ENCODE peak calls at places on chromosome 2, in four cellular contexts. S, W, M and N are unnamed samples.

GRCh38 chr2:120856421-120856862 is 120.8 kb downstream of the GLI2 start:
- DNase-seq in M (no peak), W (no peak), S (peak), N (peak)

GRCh38 chr2:38912619-38913018 is 22.9 kb downstream of the ARHGEF33 start:
- DNase-seq in M (no peak), S (no peak), W (no peak), N (no peak)

GRCh38 chr2:181656450-181657261 is at the start of gene CERKL:
- DNase-seq in S (no peak), W (peak), M (no peak), N (peak)

GRCh38 chr2:74488643-74489481 is 6.0 kb downstream of the TTC31 start:
- DNase-seq in W (no peak), S (no peak), M (no peak), N (no peak)

GRCh38 chr2:102735431-102736130 is 26.2 kb upstream of the TMEM182 start:
- DNase-seq in S (no peak), W (no peak), M (no peak), N (no peak)

GRCh38 chr2:113734187-113734586 is 22.3 kb downstream of the SLC35F5 start:
- DNase-seq in S (no peak), W (no peak), M (peak), N (no peak)

GRCh38 chr2:149422337-149422990 is 92.1 kb downstream of the LYPD6 start:
- DNase-seq in M (no peak), S (no peak), W (no peak), N (no peak)

GRCh38 chr2:77862120-77862519 is 339.9 kb upstream of the LRRTM4 start:
- DNase-seq in S (no peak), W (no peak), M (no peak), N (no peak)

GRCh38 chr2:36380624-36381481 is 25.3 kb downstream of the CRIM1 start:
- DNase-seq in W (no peak), M (no peak), S (no peak), N (peak)

GRCh38 chr2:218257390-218257981 is 3.3 kb upstream of the GPBAR1 start:
- DNase-seq in S (peak), W (no peak), M (peak), N (peak)

GRCh38 chr2:20164734-20165242 is 60.1 kb downstream of the SDC1 start:
- DNase-seq in W (no peak), S (no peak), M (no peak), N (no peak)

GRCh38 chr2:60551241-60552095 is 2.0 kb downstream of the BCL11A start:
- DNase-seq in S (no peak), M (no peak), W (no peak), N (peak)

GRCh38 chr2:207260947-207261346 is 95.2 kb upstream of the KLF7 start:
- DNase-seq in W (no peak), S (no peak), M (no peak), N (no peak)

GRCh38 chr2:54224997-54225396 is 31.0 kb downstream of the TSPYL6 start:
- DNase-seq in W (no peak), M (no peak), S (no peak), N (peak)

GRCh38 chr2:151575338-151575737 is 158.9 kb downstream of the NEB start:
- DNase-seq in S (no peak), W (no peak), M (no peak), N (no peak)

GRCh38 chr2:159285929-159286708 is at the start of gene WDSUB1:
- DNase-seq in M (no peak), W (no peak), S (peak), N (peak)

GRCh38 chr2:74708883-74709282 is 54.8 kb downstream of the SEMA4F start:
- DNase-seq in M (no peak), W (no peak), S (no peak), N (no peak)

GRCh38 chr2:26922638-26923466 is 47.6 kb upstream of the MAPRE3 start:
- DNase-seq in S (peak), W (no peak), M (no peak), N (peak)

GRCh38 chr2:183070942-183071844 is 7.4 kb upstream of the DUSP19 start:
- DNase-seq in S (no peak), M (no peak), W (peak), N (no peak)

GRCh38 chr2:66433945-66434678 is 813 bp upstream of the MEIS1 start:
- DNase-seq in M (no peak), W (no peak), S (peak), N (peak)

GRCh38 chr2:20231632-20232031 is 6.7 kb upstream of the SDC1 start:
- DNase-seq in M (no peak), S (no peak), W (peak), N (peak)

GRCh38 chr2:13046557-13047165 is 329.9 kb downstream of the TRIB2 start:
- DNase-seq in W (no peak), S (no peak), M (no peak), N (no peak)

GRCh38 chr2:128323501-128323931 is 4.8 kb upstream of the HS6ST1 start:
- DNase-seq in W (no peak), S (no peak), M (no peak), N (no peak)

GRCh38 chr2:18117592-18117991 is 239.1 kb downstream of the KCNS3 start:
- DNase-seq in W (no peak), S (no peak), M (no peak), N (peak)

GRCh38 chr2:181911830-181912229 is 20.3 kb downstream of the ITPRID2 start:
- DNase-seq in S (no peak), M (no peak), W (no peak), N (no peak)

GRCh38 chr2:45653584-45653983 is 2.1 kb downstream of the PRKCE start:
- DNase-seq in W (no peak), M (no peak), S (no peak), N (no peak)

GRCh38 chr2:142025394-142025793 is 105.4 kb downstream of the LRP1B start:
- DNase-seq in S (no peak), W (no peak), M (no peak), N (no peak)

GRCh38 chr2:223725494-223725893 is 111.9 kb downstream of the AP1S3 start:
- DNase-seq in W (peak), S (peak), M (no peak), N (peak)

GRCh38 chr2:30989746-30990145 is 148.5 kb downstream of the GALNT14 start:
- DNase-seq in M (no peak), S (no peak), W (no peak), N (peak)

GRCh38 chr2:210955591-210955990 is 399.2 kb downstream of the CPS1 start:
- DNase-seq in W (no peak), S (no peak), M (no peak), N (no peak)

GRCh38 chr2:216236486-216236885 is 127.3 kb downstream of the XRCC5 start:
- DNase-seq in W (no peak), M (no peak), S (no peak), N (no peak)

GRCh38 chr2:120589782-120590608 is 145.7 kb upstream of the GLI2 start:
- DNase-seq in M (no peak), W (no peak), S (no peak), N (no peak)

DNA sequence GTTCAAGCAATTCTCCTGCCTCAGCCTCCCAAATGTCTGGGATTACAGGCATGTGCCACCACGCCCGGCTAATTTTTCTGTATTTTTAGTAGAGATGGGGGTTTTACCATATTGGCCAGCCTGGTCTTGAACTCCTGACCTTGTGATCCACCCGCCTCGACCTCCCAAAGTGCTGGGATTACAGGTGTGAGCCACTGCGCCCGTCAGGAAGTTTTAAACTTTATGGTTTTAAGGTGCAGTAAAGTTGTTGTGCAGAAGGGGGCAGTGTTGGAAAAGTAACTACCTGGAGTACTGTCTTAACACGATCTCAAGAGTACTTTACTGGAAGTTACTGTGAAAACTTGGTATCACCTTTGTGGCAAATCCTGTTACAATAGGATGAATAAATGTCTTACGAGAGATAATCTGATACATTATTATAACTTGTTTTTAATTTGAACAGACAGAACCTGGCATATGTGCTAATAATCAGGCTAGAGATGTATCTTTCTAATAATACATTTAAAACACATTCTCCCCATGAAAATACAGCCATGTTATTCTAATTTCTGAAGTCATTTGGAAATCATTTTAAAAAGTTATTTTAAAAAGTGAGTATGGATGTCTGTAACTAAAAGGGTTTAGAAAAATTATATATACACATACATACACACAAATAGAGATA is 10.8 kb downstream of the SPDYA start:
- DNase-seq in M (peak), W (peak), S (peak), N (peak)
- TF ChIP-seq NRF1 in M (no peak), W (no peak), S (no peak), N (no peak)

GRCh38 chr2:61876400-61876799 is 12.1 kb downstream of the CCT4 start:
- DNase-seq in S (no peak), W (no peak), M (no peak), N (no peak)
- TF ChIP-seq NRF1 in S (no peak), W (no peak), M (no peak), N (no peak)

DNA sequence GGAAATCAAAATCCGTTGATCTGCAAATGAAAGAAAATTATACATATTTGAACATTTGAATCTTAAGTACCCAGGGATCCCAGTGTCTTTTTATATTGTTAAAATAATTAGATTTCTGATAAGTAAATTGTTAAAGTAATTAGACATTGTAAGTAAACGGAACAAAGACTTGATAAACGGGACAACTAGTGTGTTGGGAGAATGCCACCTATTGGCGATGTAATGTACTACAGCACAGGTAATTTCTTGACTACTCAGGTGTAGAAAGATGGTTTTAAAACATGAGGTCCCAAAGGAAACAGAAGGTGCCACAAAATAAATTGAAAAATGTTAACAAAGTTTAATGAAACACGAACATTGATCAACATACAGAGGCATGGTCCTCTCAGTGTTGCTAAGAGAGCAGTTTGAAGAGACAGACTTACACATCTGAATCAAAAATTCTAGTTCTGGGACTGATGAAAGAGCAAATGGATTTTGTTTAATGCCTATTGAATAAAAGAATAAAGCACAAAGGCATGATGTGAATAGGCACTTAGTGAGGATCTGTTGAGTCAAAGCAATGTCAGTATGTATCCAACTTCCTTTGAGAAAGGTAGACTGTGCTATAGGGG is 103.4 kb upstream of the RASGRP3 start:
- DNase-seq in M (peak), W (no peak), S (peak), N (peak)
- TF ChIP-seq NRF1 in M (no peak), W (no peak), S (no peak), N (no peak)

GRCh38 chr2:48566582-48566981 is 36.6 kb downstream of the STON1 start:
- DNase-seq in W (no peak), M (no peak), S (no peak), N (no peak)
- TF ChIP-seq NRF1 in W (no peak), M (no peak), S (no peak), N (no peak)